ENCODE peak calls at places on chromosomes 16 and 17, in ten cellular contexts. J is BE2C; W is fibroblast of the conjunctiva; D is EL; E is frontal cortex; M is activated naive CD8-positive, alpha-beta T cell treated with anti-CD3 and anti-CD28 coated beads, Interleukin-2, amount 50 U/mL, for 24 hours; I is NCI-H524; C is lower lobe of right lung; V is activated gamma-delta T cell treated with anti-CD3 and anti-CD28 coated beads, Interleukin-2, amount 50 U/mL, for 16 hours; B is stimulated activated CD8-positive, alpha-beta memory T cell treated with anti-CD3 and anti-CD28 coated beads, Interleukin-12 subunit alpha, Interleukin-12 subunit beta, amount 100 ng/mL, for 1 hour. U is an unnamed sample.

GRCh38 chr17:9003355-9004131 is 17.8 kb upstream of the NTN1 start:
- DNase-seq in D (no peak), C (no peak), I (no peak), M (no peak), E (peak), W (no peak), V (no peak), B (no peak), J (no peak), U (no peak)

GRCh38 chr16:58451263-58451662 is 48.7 kb upstream of the NDRG4 start:
- DNase-seq in I (no peak), D (no peak), M (no peak), V (no peak), E (no peak), W (no peak), B (no peak), C (no peak), J (peak), U (no peak)

GRCh38 chr16:52069866-52070265 is 477.1 kb downstream of the TOX3 start:
- DNase-seq in I (no peak), V (no peak), C (no peak), D (no peak), B (no peak), J (no peak), W (no peak), E (no peak), M (no peak), U (no peak)

GRCh38 chr16:2033057-2033911 is 6.6 kb downstream of the NHERF2 start:
- DNase-seq in B (no peak), V (no peak), W (no peak), I (no peak), C (no peak), D (peak), E (peak), M (no peak), J (no peak), U (peak)

GRCh38 chr17:17079761-17080160 is 37.5 kb downstream of the MPRIP start:
- DNase-seq in W (no peak), D (no peak), I (no peak), E (no peak), C (peak), V (no peak), M (no peak), J (no peak), B (no peak), U (no peak)

GRCh38 chr16:62503073-62503472 is 466.8 kb upstream of the CDH8 start:
- DNase-seq in M (no peak), E (no peak), V (no peak), D (no peak), I (no peak), B (no peak), W (no peak), C (no peak), J (no peak), U (no peak)

GRCh38 chr16:61726125-61726524 is 310.1 kb downstream of the CDH8 start:
- DNase-seq in C (no peak), D (no peak), W (no peak), I (no peak), V (no peak), M (no peak), J (no peak), E (no peak), B (no peak), U (no peak)

GRCh38 chr16:20899503-20900298 is 457 bp downstream of the DCUN1D3 start:
- DNase-seq in D (peak), B (no peak), J (no peak), I (no peak), C (peak), V (no peak), M (peak), W (no peak), E (no peak), U (peak)

GRCh38 chr17:27466748-27467375 is 10.6 kb downstream of the KSR1 start:
- DNase-seq in I (no peak), J (no peak), W (no peak), B (no peak), D (no peak), C (peak), V (peak), M (peak), E (no peak), U (no peak)

GRCh38 chr17:55770220-55770870 is 19.5 kb downstream of the PCTP start:
- DNase-seq in B (no peak), D (peak), J (no peak), C (no peak), E (peak), W (peak), V (no peak), M (no peak), I (peak), U (peak)

GRCh38 chr17:5135726-5136579 is 20.1 kb downstream of the USP6 start:
- DNase-seq in E (no peak), W (no peak), M (no peak), J (no peak), D (no peak), I (no peak), B (no peak), V (no peak), C (no peak), U (no peak)

GRCh38 chr17:77373298-77374169 is 232.8 kb downstream of the SEC14L1 start:
- DNase-seq in E (no peak), I (no peak), D (no peak), C (peak), M (no peak), B (no peak), J (peak), V (no peak), W (no peak), U (no peak)

GRCh38 chr16:745739-746138 is 4.9 kb upstream of the CIAO3 start:
- DNase-seq in E (no peak), D (no peak), B (no peak), I (no peak), J (peak), W (no peak), V (no peak), M (no peak), C (no peak), U (no peak)

GRCh38 chr17:79843917-79844815 is 4.9 kb upstream of the CBX4 start:
- DNase-seq in I (no peak), C (peak), D (peak), E (peak), V (no peak), J (peak), B (no peak), W (no peak), M (no peak), U (peak)

GRCh38 chr17:57340160-57340981 is 84.0 kb downstream of the MSI2 start:
- DNase-seq in E (no peak), B (no peak), V (no peak), W (no peak), J (no peak), D (no peak), M (no peak), C (no peak), I (no peak), U (no peak)

GRCh38 chr16:68361485-68361884 is 50.7 kb downstream of the PRMT7 start:
- DNase-seq in M (no peak), B (no peak), E (no peak), I (no peak), D (no peak), W (no peak), J (no peak), C (no peak), V (no peak), U (no peak)

GRCh38 chr16:74724820-74725549 is 24.3 kb upstream of the MLKL start:
- DNase-seq in D (peak), B (no peak), C (no peak), W (peak), I (no peak), M (no peak), J (no peak), E (peak), V (no peak), U (no peak)

GRCh38 chr16:85686912-85687591 is 1.7 kb downstream of the GINS2 start:
- DNase-seq in W (no peak), E (no peak), D (no peak), M (peak), I (no peak), B (no peak), C (peak), J (no peak), V (no peak), U (no peak)

GRCh38 chr16:57920891-57921240 is 50.1 kb downstream of the CNGB1 start:
- DNase-seq in W (no peak), V (no peak), I (no peak), C (no peak), B (no peak), M (no peak), E (no peak), D (no peak), J (no peak), U (no peak)

GRCh38 chr17:16818821-16819683 is 129.0 kb downstream of the CCDC144A start:
- DNase-seq in D (no peak), J (no peak), B (no peak), C (no peak), W (no peak), I (no peak), V (no peak), E (no peak), M (no peak), U (no peak)

GRCh38 chr16:68234188-68235104 is 1.5 kb downstream of the ESRP2 start:
- DNase-seq in B (no peak), W (no peak), D (no peak), J (no peak), V (no peak), M (no peak), I (no peak), C (peak), E (no peak), U (no peak)

GRCh38 chr16:68375801-68376536 is 65.2 kb downstream of the PRMT7 start:
- DNase-seq in V (no peak), B (no peak), I (no peak), W (no peak), M (no peak), C (no peak), E (no peak), J (no peak), D (no peak), U (no peak)

GRCh38 chr16:27639588-27640276 is 89.8 kb downstream of the KATNIP start:
- DNase-seq in D (peak), M (peak), V (no peak), W (peak), C (no peak), E (peak), I (peak), J (peak), B (no peak), U (peak)

GRCh38 chr17:48579738-48580543 is 1.8 kb upstream of the HOXB4 start:
- DNase-seq in D (no peak), C (no peak), J (no peak), I (no peak), E (no peak), W (no peak), V (no peak), B (no peak), M (no peak), U (peak)

GRCh38 chr16:8572919-8573724 is 17.2 kb downstream of the TMEM114 start:
- DNase-seq in C (no peak), E (peak), V (no peak), J (no peak), D (peak), B (no peak), M (no peak), I (no peak), W (peak), U (no peak)

GRCh38 chr17:40095944-40096791 is 4.2 kb downstream of the NR1D1 start:
- DNase-seq in J (no peak), B (peak), E (peak), D (no peak), C (peak), W (no peak), M (peak), V (peak), I (no peak), U (no peak)

GRCh38 chr16:85527767-85528297 is 85.3 kb upstream of the GSE1 start:
- DNase-seq in M (no peak), I (no peak), D (no peak), V (no peak), J (peak), B (no peak), W (no peak), E (no peak), C (no peak), U (no peak)

GRCh38 chr16:73176577-73177013 is 128.7 kb upstream of the ZFHX3 start:
- DNase-seq in B (no peak), V (no peak), C (no peak), E (no peak), J (no peak), M (no peak), I (no peak), D (peak), W (peak), U (peak)

GRCh38 chr17:42321555-42321954 is 33.3 kb downstream of the STAT5A start:
- DNase-seq in C (no peak), M (no peak), D (no peak), W (no peak), V (no peak), B (no peak), J (no peak), E (no peak), I (peak), U (no peak)

GRCh38 chr16:1825864-1826690 is 548 bp downstream of the HAGH start:
- DNase-seq in B (peak), V (peak), I (peak), J (no peak), C (peak), W (no peak), E (peak), M (peak), D (peak), U (peak)

GRCh38 chr17:31696184-31696602 is 162.9 kb downstream of the COPRS start:
- DNase-seq in V (no peak), W (peak), D (peak), I (no peak), C (peak), J (peak), B (no peak), M (no peak), E (peak), U (no peak)

GRCh38 chr17:17048106-17048505 is 5.8 kb downstream of the MPRIP start:
- DNase-seq in B (no peak), I (no peak), W (no peak), J (no peak), E (no peak), C (no peak), D (no peak), V (no peak), M (no peak), U (no peak)

GRCh38 chr17:66711936-66712335 is 123.0 kb upstream of the CACNG5 start:
- DNase-seq in I (no peak), M (no peak), C (peak), V (no peak), W (no peak), E (no peak), D (no peak), J (no peak), B (no peak), U (no peak)

GRCh38 chr17:3911271-3912053 is 4.8 kb downstream of the P2RX1 start:
- DNase-seq in W (no peak), M (peak), J (no peak), E (no peak), I (peak), B (peak), D (no peak), C (no peak), V (peak), U (no peak)

GRCh38 chr17:64385187-64386083 is 5.2 kb downstream of the PECAM1 start:
- DNase-seq in C (no peak), W (peak), I (no peak), B (peak), V (peak), M (peak), E (no peak), D (peak), J (no peak), U (peak)

GRCh38 chr17:56020369-56020768 is 132.9 kb upstream of the ANKFN1 start:
- DNase-seq in I (no peak), M (no peak), J (no peak), E (no peak), C (no peak), B (no peak), D (no peak), V (no peak), W (no peak), U (no peak)

U was measured in endothelial cell of umbilical vein.